ENCODE peak calls at places on chromosomes 5 and 9, in four cellular contexts. Q, R, P and S are unnamed samples.

GRCh38 chr9:113387560-113388230 is 10.9 kb upstream of the HDHD3 start:
- DNase-seq in Q (no peak), R (no peak), P (no peak), S (no peak)

GRCh38 chr5:154190652-154191304 is at the start of gene GALNT10:
- DNase-seq in Q (peak), R (peak), P (peak), S (peak)

GRCh38 chr5:94847019-94847418 is 228.6 kb downstream of the SLF1 start:
- DNase-seq in Q (no peak), R (no peak), P (no peak), S (no peak)

GRCh38 chr5:76690704-76691469 is 25.0 kb upstream of the F2R start:
- DNase-seq in Q (peak), R (no peak), P (no peak), S (no peak)

GRCh38 chr9:126442636-126443035 is 116.0 kb downstream of the MVB12B start:
- DNase-seq in Q (no peak), R (no peak), P (no peak), S (no peak)

GRCh38 chr5:102911973-102912372 is 156.9 kb downstream of the PAM start:
- DNase-seq in Q (peak), R (no peak), P (no peak), S (no peak)

GRCh38 chr5:121121786-121122185 is 657.7 kb downstream of the PRR16 start:
- DNase-seq in Q (no peak), R (no peak), P (no peak), S (no peak)

GRCh38 chr5:103561670-103562069 is 919 bp downstream of the NUDT12 start:
- DNase-seq in Q (peak), R (no peak), P (no peak), S (no peak)

GRCh38 chr5:168946363-168946762 is 354.6 kb downstream of the SLIT3 start:
- DNase-seq in Q (peak), R (no peak), P (no peak), S (no peak)

GRCh38 chr5:67095346-67095871 is 101.2 kb downstream of the CD180 start:
- DNase-seq in Q (peak), R (peak), P (no peak), S (no peak)

GRCh38 chr5:76952795-76953536 is at the start of gene CRHBP:
- DNase-seq in Q (no peak), R (no peak), P (no peak), S (no peak)

GRCh38 chr5:126369995-126370731 is 53.0 kb upstream of the GRAMD2B start:
- DNase-seq in Q (peak), R (no peak), P (no peak), S (no peak)

DNA sequence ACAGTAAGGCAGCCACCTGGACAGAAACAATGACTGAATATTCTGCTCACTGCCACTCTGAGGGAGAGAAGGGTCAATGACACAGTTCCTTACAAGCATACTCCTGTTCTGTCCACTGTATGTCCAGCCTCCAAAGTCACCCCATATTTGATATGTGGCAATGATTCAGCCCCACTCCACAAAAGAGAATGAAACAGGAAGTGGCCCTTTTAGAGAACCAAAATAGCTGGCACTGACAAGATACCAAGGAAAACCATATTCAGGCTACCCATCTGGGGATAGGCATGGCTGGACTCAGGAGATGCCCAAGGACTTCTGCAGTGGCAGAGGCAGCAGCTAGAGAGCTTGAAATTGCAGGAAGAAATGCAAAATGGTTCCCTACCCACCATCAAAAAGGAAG is 12.8 kb upstream of the GFRA3 start:
- DNase-seq in Q (no peak), R (no peak), P (no peak), S (no peak)
- H3K4me3 ChIP-seq in Q (no peak), R (no peak), P (no peak), S (no peak)

GRCh38 chr5:155943516-155944407 is 383.2 kb upstream of the SGCD start:
- DNase-seq in Q (peak), R (peak), P (no peak), S (peak)
- TF ChIP-seq CTCF in Q (peak), R (peak), P (peak), S (peak)

GRCh38 chr5:56479701-56480304 is 246.7 kb upstream of the ANKRD55 start:
- DNase-seq in Q (no peak), R (no peak), P (peak), S (no peak)
- H3K4me3 ChIP-seq in Q (no peak), R (peak), P (peak), S (peak)

GRCh38 chr5:92374859-92375258 is 991.7 kb upstream of the ARRDC3 start:
- DNase-seq in Q (no peak), R (peak), P (no peak), S (no peak)
- TF ChIP-seq CTCF in Q (no peak), R (no peak), P (no peak), S (no peak)

GRCh38 chr9:114388764-114389375 is 1.1 kb upstream of the AKNA start:
- DNase-seq in Q (no peak), R (no peak), P (no peak), S (no peak)
- H3K4me3 ChIP-seq in Q (no peak), R (no peak), P (peak), S (peak)

GRCh38 chr9:131405858-131406566 is 12.1 kb downstream of the PRRC2B start:
- DNase-seq in Q (no peak), R (no peak), P (no peak), S (no peak)

GRCh38 chr9:131403493-131403773 is 9.5 kb downstream of the PRRC2B start:
- DNase-seq in Q (no peak), R (no peak), P (no peak), S (no peak)

GRCh38 chr9:131405429-131405828 is 11.5 kb downstream of the PRRC2B start:
- DNase-seq in Q (peak), R (peak), P (no peak), S (no peak)

GRCh38 chr9:131404987-131405386 is 11.1 kb downstream of the PRRC2B start:
- DNase-seq in Q (no peak), R (no peak), P (no peak), S (no peak)

DNA sequence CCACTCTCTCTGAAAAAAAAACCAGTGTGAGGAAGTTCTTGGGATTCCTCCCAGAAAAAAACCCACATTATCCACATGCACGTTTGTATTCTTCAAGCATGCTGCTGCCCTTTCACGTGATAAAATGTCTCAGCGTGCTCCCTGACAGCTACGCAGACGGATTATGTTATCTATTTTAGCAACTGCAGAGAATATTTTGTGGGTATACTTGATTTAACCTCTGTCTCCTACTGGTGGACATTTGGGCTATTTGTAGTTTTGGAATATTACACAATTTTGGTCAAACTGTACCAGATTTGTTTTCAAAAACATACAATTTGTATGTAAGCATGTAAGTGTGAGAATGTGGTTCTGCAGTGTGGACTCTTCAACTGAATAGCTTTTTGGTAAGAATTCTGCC is 10.7 kb downstream of the PRRC2B start:
- DNase-seq in Q (peak), R (no peak), P (no peak), S (no peak)
- TF ChIP-seq CTCF in Q (no peak), R (no peak), P (no peak), S (no peak)